ENCODE peak calls at places on chromosomes 5 and 9, in six cellular contexts. U, B, E, D, L and S are unnamed samples.
A peak's percentile ranks its signal among the peaks of the same experiment; 100 is the strongest.

GRCh38 chr5:80917596-80917995 is 42.6 kb upstream of the RASGRF2 start:
- DNase-seq in B (no peak), E (no peak), D (no peak), L (no peak), U (no peak), S (no peak)

GRCh38 chr5:34706084-34706483 is 50.0 kb downstream of the RAI14 start:
- DNase-seq in D (no peak), B (no peak), L (no peak), U (peak; percentile 47), E (no peak), S (no peak)

GRCh38 chr5:73684691-73685090 is 58.7 kb downstream of the ARHGEF28 start:
- DNase-seq in B (no peak), U (no peak), D (no peak), E (no peak), L (no peak), S (no peak)

GRCh38 chr9:12719431-12719830 is 26.2 kb downstream of the TYRP1 start:
- DNase-seq in L (no peak), E (no peak), B (peak; percentile 26), D (no peak), U (peak; percentile 42), S (no peak)

GRCh38 chr5:9233712-9234111 is 312.2 kb downstream of the SEMA5A start:
- DNase-seq in U (peak; percentile 43), D (peak; percentile 12), B (no peak), E (no peak), L (no peak), S (no peak)

GRCh38 chr5:135593886-135594285 is 15.1 kb upstream of the CXCL14 start:
- DNase-seq in U (no peak), B (no peak), D (no peak), E (no peak), L (no peak), S (no peak)

GRCh38 chr9:86945868-86946711 is 1.2 kb downstream of the GAS1 start:
- DNase-seq in B (no peak), D (no peak), L (peak; percentile 45), E (peak; percentile 42), U (peak; percentile 62), S (peak; percentile 75)

GRCh38 chr5:133384903-133385302 is 227.4 kb downstream of the FSTL4 start:
- DNase-seq in B (no peak), L (no peak), U (no peak), D (no peak), E (no peak), S (no peak)

GRCh38 chr9:23771746-23772145 is 54.3 kb downstream of the ELAVL2 start:
- DNase-seq in D (no peak), U (peak; percentile 30), E (no peak), B (no peak), L (no peak), S (no peak)

GRCh38 chr5:138349842-138350635 is 2.4 kb upstream of the KDM3B start:
- DNase-seq in B (no peak), E (no peak), U (peak; percentile 60), L (no peak), D (no peak), S (no peak)

GRCh38 chr5:112878760-112879159 is 17.7 kb downstream of the SRP19 start:
- DNase-seq in E (peak; percentile 43), U (peak; percentile 68), D (no peak), B (no peak), L (no peak), S (peak; percentile 77)

GRCh38 chr5:112870976-112871375 is 9.9 kb downstream of the SRP19 start:
- DNase-seq in D (no peak), U (no peak), E (no peak), L (no peak), B (no peak), S (no peak)

GRCh38 chr5:112880219-112880964 is 19.3 kb downstream of the SRP19 start:
- DNase-seq in B (no peak), L (no peak), E (no peak), D (no peak), U (no peak), S (no peak)

GRCh38 chr5:112876362-112876761 is 15.3 kb downstream of the SRP19 start:
- DNase-seq in B (no peak), E (no peak), L (no peak), U (no peak), D (no peak), S (no peak)
- H3K4me2 ChIP-seq in B (no peak overlapping the region), E (no peak overlapping the region), L (no peak overlapping the region), U (no peak overlapping the region), D (no peak overlapping the region), S (no peak overlapping the region)

GRCh38 chr9:89352874-89353649 is 34.8 kb downstream of the SECISBP2 start:
- DNase-seq in B (no peak), E (no peak), D (no peak), L (no peak), U (no peak), S (no peak)
- H3K4me2 ChIP-seq in B (no peak overlapping the region), E (no peak overlapping the region), D (no peak overlapping the region), L (no peak overlapping the region), U (no peak overlapping the region), S (no peak overlapping the region)

GRCh38 chr5:141958113-141958512 is at the start of gene PCDH12:
- DNase-seq in U (no peak), L (no peak), B (no peak), D (no peak), E (no peak), S (peak; percentile 57)

GRCh38 chr5:141958773-141959172 is 771 bp upstream of the PCDH12 start:
- DNase-seq in L (no peak), U (no peak), D (no peak), B (no peak), E (peak; percentile 15), S (no peak)

GRCh38 chr5:141961466-141961865 is 3.5 kb upstream of the PCDH12 start:
- DNase-seq in E (no peak), L (no peak), D (no peak), B (no peak), U (no peak), S (no peak)

GRCh38 chr5:141960018-141960417 is 2.0 kb upstream of the PCDH12 start:
- DNase-seq in D (no peak), L (no peak), E (no peak), U (no peak), B (peak; percentile 17), S (peak; percentile 63)

DNA sequence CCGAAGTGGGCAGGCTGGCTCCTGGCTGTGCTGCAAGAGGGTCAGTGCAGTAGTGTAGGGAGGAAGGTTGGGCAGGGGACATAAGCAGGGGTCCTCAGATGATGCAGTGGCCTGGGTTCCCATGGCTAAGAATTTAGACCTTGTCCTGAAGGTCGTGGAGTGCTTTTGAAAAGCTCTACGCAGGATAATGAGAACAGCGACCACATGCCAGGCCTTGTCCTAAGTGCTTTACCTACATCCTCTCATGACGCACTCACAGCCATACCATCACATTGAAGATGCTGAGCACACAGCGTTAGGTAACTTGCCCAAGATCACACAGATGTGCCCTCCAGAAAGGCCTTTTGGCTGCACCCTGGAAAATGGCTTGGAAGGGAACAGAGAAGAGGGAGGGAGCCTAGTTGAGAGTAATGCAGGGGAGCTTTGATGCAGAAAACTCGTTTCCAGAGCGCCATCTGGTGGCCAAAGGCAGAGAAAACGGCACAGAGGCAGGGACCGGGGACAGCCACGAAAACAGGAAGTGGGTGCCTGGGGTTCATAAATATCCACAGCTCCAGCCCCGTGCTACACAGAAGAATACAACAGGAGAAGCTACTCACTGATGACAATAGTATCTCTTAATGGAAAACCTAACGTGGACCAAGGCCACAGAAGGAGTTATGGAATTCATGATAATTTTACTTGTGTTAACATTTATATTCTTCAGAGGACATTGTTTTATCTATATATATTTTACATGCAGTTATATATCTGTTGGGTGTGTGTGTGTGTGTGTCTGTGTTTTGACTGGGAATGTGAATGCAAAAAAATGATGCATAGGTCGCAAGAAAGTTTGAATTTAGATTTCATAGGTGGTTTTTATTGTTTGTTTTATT is 2.7 kb upstream of the PCDH12 start:
- DNase-seq in L (peak; percentile 92), U (peak; percentile 39), E (peak; percentile 83), B (peak; percentile 79), D (peak; percentile 89), S (peak; percentile 94)
- H3K4me2 ChIP-seq in L (peak overlapping the region; percentile 65), U (peak overlapping the region; percentile 51), E (peak overlapping the region; percentile 59), B (peak overlapping the region; percentile 79), D (no peak overlapping the region), S (peak overlapping the region; percentile 59)

GRCh38 chr9:129907196-129907595 is 71.9 kb downstream of the USP20 start:
- DNase-seq in L (no peak), D (no peak), B (no peak), U (no peak), E (no peak), S (no peak)
- H3K4me2 ChIP-seq in L (no peak overlapping the region), D (no peak overlapping the region), B (no peak overlapping the region), U (no peak overlapping the region), E (no peak overlapping the region), S (no peak overlapping the region)

DNA sequence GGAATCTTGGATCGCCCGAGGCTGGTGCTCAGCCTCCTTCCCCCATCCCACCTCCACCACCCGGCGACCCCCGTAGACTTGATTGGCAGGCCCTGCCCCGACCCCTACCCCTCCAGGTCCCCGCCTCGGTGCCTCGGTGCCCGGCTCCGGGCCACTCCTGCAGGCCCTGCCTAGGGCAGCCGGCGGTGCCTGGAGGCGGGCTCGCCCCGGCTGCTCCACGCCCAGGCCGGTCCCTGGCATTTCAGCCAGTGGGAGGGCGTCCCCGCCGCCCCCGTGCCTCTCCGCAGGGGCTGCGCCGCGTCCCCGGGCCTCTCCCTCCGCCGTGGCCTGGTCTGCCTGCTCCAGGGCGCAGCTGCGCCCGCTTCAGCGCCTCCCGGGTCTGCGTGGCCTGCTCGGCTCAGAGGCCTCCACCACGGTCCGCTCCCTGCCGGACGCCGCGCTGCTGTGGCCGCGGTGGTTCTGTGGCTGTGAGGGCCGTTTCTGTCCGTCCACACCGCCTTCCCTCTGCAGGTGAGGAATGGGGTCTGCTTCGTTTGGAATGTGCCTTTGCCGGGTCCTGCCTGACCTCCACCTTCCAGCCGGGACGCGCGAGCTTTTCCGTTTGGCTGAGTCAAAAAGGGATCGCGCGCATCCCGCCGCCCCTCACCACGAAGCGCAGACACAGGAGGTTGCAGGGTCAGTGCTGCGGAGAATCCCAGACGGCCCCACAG is 48.3 kb upstream of the IRX4 start:
- DNase-seq in D (peak; percentile 45), B (no peak), E (no peak), L (no peak), U (no peak), S (no peak)
- H3K4me2 ChIP-seq in D (peak overlapping the region; percentile 99), B (no peak overlapping the region), E (no peak overlapping the region), L (no peak overlapping the region), U (no peak overlapping the region), S (no peak overlapping the region)

DNA sequence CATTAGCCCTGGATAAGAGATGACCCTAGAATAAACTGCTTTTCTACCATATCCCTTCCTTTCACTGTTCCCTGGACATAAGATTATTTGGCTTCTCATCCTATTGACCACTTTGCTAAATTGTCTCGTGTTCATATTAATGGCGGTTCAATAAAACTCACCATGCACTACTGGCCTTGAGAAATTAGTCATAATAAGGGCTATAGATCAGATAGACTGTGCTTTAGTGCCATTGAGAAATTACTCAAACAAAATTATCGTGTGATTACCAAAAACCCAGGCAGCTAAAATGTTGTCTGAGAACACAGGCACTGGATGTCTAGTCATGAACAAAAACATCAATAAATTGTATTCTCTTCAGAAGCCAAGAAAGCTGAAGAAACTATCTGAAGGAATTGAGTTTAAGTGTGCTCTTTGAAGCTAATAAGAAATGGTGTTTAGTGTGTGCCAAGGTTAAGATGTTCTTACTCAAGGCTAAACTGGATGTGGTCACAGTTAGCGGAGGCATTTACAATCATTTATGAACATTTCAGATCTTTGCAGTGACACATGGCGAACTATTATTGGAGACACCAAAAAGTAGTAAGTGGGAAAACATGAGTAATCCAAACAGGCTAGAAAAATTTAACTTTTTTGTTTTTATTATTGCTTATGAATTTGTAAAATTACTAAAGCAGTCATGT is 460.4 kb upstream of the RORB start:
- DNase-seq in U (peak; percentile 53), L (no peak), D (no peak), B (no peak), E (no peak), S (peak; percentile 35)
- H3K4me2 ChIP-seq in U (no peak overlapping the region), L (no peak overlapping the region), D (no peak overlapping the region), B (no peak overlapping the region), E (no peak overlapping the region), S (no peak overlapping the region)

GRCh38 chr9:124801356-124801755 is 24.4 kb downstream of the OLFML2A start:
- DNase-seq in U (no peak), E (no peak), D (no peak), B (no peak), L (no peak), S (no peak)
- H3K4me2 ChIP-seq in U (no peak overlapping the region), E (no peak overlapping the region), D (no peak overlapping the region), B (no peak overlapping the region), L (no peak overlapping the region), S (no peak overlapping the region)